ENCODE peak calls at places on chromosomes 12 and 14, in six cellular contexts. B is right lobe of liver, P is astrocyte, W is cardiac muscle cell, Q is Peyer's patch, Z is HFF-Myc. T is an unnamed sample.
A peak's percentile ranks its signal among the peaks of the same experiment; 100 is the strongest.

GRCh38 chr14:73227812-73228781 is 9.2 kb upstream of the PAPLN start:
- DNase-seq in B (no peak), P (peak; percentile 87), W (peak; percentile 94), Q (no peak), Z (peak; percentile 80), T (no peak)

GRCh38 chr14:46344327-46344937 is 307.1 kb downstream of the RPL10L start:
- DNase-seq in B (no peak), P (peak; percentile 2), W (peak; percentile 2), Q (no peak), Z (no peak), T (no peak)

GRCh38 chr12:54723653-54724256 is 75.6 kb upstream of the DCD start:
- DNase-seq in B (no peak), P (no peak), W (peak; percentile 40), Q (no peak), Z (peak; percentile 10), T (no peak)

GRCh38 chr12:49041036-49041880 is 19.3 kb downstream of the KMT2D start:
- DNase-seq in B (no peak), P (no peak), W (no peak), Q (no peak), Z (no peak), T (no peak)

GRCh38 chr14:21191809-21192446 is 36.1 kb upstream of the OR5AU1 start:
- DNase-seq in B (peak; percentile 70), P (no peak), W (peak; percentile 56), Q (peak; percentile 93), Z (no peak), T (peak; percentile 95)

GRCh38 chr12:124469193-124469888 is 98.1 kb downstream of the NCOR2 start:
- DNase-seq in B (no peak), P (no peak), W (peak; percentile 23), Q (no peak), Z (no peak), T (no peak)

GRCh38 chr14:71555654-71556559 is 376.3 kb upstream of the RGS6 start:
- DNase-seq in B (no peak), P (peak; percentile 50), W (peak; percentile 26), Q (peak; percentile 52), Z (no peak), T (no peak)

GRCh38 chr14:20191396-20191795 is 700 bp downstream of the OR11G2 start:
- DNase-seq in B (no peak), P (no peak), W (no peak), Q (no peak), Z (no peak), T (no peak)

GRCh38 chr12:27486986-27487385 is 37.0 kb upstream of the PPFIBP1 start:
- DNase-seq in B (no peak), P (no peak), W (no peak), Q (no peak), Z (no peak), T (no peak)

GRCh38 chr14:93525691-93526451 is 95.1 kb downstream of the UNC79 start:
- DNase-seq in B (no peak), P (peak; percentile 62), W (no peak), Q (no peak), Z (no peak), T (no peak)

GRCh38 chr14:61280526-61281185 is 482 bp downstream of the TMEM30B start:
- DNase-seq in B (peak; percentile 85), P (peak; percentile 43), W (peak; percentile 50), Q (peak; percentile 83), Z (no peak), T (peak; percentile 90)

GRCh38 chr12:80038062-80038560 is 61.2 kb upstream of the OTOGL start:
- DNase-seq in B (no peak), P (no peak), W (no peak), Q (no peak), Z (no peak), T (no peak)
- H3K4me3 ChIP-seq in B (no peak overlapping the region), P (no peak overlapping the region), W (no peak overlapping the region), Q (no peak overlapping the region), Z (no peak overlapping the region), T (no peak overlapping the region)

DNA sequence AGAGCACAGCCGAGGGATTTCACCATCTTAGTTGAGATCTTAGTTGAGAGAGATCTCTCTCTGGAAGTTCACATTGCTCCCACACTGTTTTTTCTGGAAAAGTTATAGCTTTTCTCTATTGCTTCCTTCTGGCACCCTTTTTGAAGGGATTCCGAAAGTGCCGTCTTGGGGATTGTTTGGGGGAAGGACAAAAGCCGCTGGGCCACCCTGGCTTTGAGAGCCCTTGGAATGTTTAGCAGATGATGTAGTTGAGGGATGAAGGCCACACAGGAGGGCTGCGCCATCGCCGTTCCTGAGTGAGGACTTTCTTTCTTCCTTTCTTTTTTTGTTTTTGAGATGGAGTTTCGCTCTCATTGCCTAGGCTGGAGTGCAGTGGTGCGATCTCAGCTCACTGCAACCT is 17.7 kb downstream of the PLEKHG3 start:
- DNase-seq in B (peak; percentile 8), P (no peak), W (no peak), Q (peak; percentile 43), Z (no peak), T (no peak)
- H3K4me3 ChIP-seq in B (no peak overlapping the region), P (no peak overlapping the region), W (no peak overlapping the region), Q (no peak overlapping the region), Z (no peak overlapping the region), T (no peak overlapping the region)

GRCh38 chr12:88726806-88727722 is 146.8 kb upstream of the KITLG start:
- DNase-seq in B (no peak), P (peak; percentile 11), W (no peak), Q (no peak), Z (no peak), T (no peak)
- H3K4me3 ChIP-seq in B (no peak overlapping the region), P (no peak overlapping the region), W (no peak overlapping the region), Q (no peak overlapping the region), Z (no peak overlapping the region), T (no peak overlapping the region)

DNA sequence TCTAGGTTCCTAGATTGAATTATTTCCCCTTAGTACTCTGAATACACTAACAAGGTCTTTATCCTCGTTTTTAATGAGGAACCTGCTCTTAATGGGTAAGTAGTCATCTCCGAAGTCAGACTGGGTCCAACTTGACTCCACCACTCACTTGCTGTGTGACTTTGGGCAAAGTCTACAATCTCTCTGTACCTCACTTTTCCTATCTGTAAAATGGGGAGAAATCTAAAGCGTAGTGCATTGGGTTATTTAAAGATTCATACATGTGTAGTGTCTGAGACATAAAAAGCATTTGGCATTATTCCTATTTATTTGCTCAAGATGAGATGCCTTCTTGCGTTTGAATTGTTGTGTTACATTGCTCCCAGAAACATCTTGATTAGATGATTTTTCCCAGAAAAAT is 51.5 kb downstream of the GTF2A1 start:
- DNase-seq in B (no peak), P (no peak), W (no peak), Q (no peak), Z (no peak), T (no peak)
- H3K4me3 ChIP-seq in B (peak overlapping the region; percentile 82), P (peak overlapping the region; percentile 75), W (peak overlapping the region; percentile 40), Q (peak overlapping the region; percentile 64), Z (peak overlapping the region; percentile 60), T (peak overlapping the region; percentile 65)

DNA sequence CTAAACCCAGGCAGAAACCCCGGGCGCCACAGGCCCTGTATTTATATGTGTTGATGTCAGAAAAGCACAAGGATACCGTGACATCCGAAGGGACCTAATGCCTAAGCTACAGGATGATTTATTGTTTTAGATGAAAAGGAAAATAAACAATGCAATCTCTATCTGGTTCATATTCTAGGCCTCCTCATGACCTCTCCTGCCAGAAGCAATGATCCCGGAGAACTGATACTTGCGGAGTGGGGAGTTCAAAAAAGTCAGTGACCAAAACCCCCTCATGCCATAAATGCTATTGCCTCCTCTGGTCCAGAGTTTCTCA is 849 bp upstream of the CSRP2 start:
- DNase-seq in B (no peak), P (no peak), W (no peak), Q (no peak), Z (no peak), T (no peak)
- H3K4me3 ChIP-seq in B (peak overlapping the region; percentile 87), P (peak overlapping the region; percentile 66), W (peak overlapping the region; percentile 83), Q (peak overlapping the region; percentile 60), Z (peak overlapping the region; percentile 74), T (peak overlapping the region; percentile 70)

GRCh38 chr14:22569106-22569748 is 19.8 kb downstream of the DAD1 start:
- DNase-seq in B (no peak), P (peak; percentile 33), W (no peak), Q (no peak), Z (no peak), T (no peak)

GRCh38 chr14:22572562-22573058 is 16.4 kb downstream of the DAD1 start:
- DNase-seq in B (no peak), P (no peak), W (peak; percentile 84), Q (no peak), Z (no peak), T (no peak)

GRCh38 chr14:22567437-22567836 is 21.6 kb downstream of the DAD1 start:
- DNase-seq in B (no peak), P (no peak), W (no peak), Q (no peak), Z (no peak), T (no peak)

GRCh38 chr14:22569749-22570131 is 19.3 kb downstream of the DAD1 start:
- DNase-seq in B (no peak), P (no peak), W (no peak), Q (no peak), Z (no peak), T (no peak)

GRCh38 chr14:22570132-22570949 is 18.7 kb downstream of the DAD1 start:
- DNase-seq in B (no peak), P (peak; percentile 52), W (peak; percentile 89), Q (peak; percentile 94), Z (no peak), T (no peak)
- H3K4me3 ChIP-seq in B (no peak overlapping the region), P (no peak overlapping the region), W (no peak overlapping the region), Q (no peak overlapping the region), Z (no peak overlapping the region), T (peak overlapping the region; percentile 41)

GRCh38 chr14:50186088-50186487 is 45.3 kb downstream of the SOS2 start:
- DNase-seq in B (no peak), P (no peak), W (no peak), Q (no peak), Z (no peak), T (no peak)
- H3K4me3 ChIP-seq in B (no peak overlapping the region), P (no peak overlapping the region), W (no peak overlapping the region), Q (no peak overlapping the region), Z (no peak overlapping the region), T (no peak overlapping the region)

GRCh38 chr14:101708853-101709532 is 52.5 kb upstream of the PPP2R5C start:
- DNase-seq in B (no peak), P (no peak), W (no peak), Q (no peak), Z (no peak), T (no peak)

GRCh38 chr14:101706509-101707284 is 54.8 kb upstream of the PPP2R5C start:
- DNase-seq in B (no peak), P (no peak), W (no peak), Q (no peak), Z (no peak), T (no peak)

GRCh38 chr14:101705733-101706508 is 55.6 kb upstream of the PPP2R5C start:
- DNase-seq in B (peak; percentile 62), P (peak; percentile 10), W (peak; percentile 76), Q (peak; percentile 85), Z (no peak), T (peak; percentile 95)

GRCh38 chr14:101707863-101708620 is 53.5 kb upstream of the PPP2R5C start:
- DNase-seq in B (no peak), P (no peak), W (no peak), Q (no peak), Z (no peak), T (no peak)

GRCh38 chr14:101707285-101707842 is 54.1 kb upstream of the PPP2R5C start:
- DNase-seq in B (no peak), P (peak; percentile 60), W (peak; percentile 92), Q (peak; percentile 76), Z (peak; percentile 76), T (no peak)
- H3K4me3 ChIP-seq in B (no peak overlapping the region), P (no peak overlapping the region), W (no peak overlapping the region), Q (no peak overlapping the region), Z (no peak overlapping the region), T (no peak overlapping the region)

GRCh38 chr14:67267929-67268328 is 26.7 kb downstream of the PALS1 start:
- DNase-seq in B (no peak), P (no peak), W (no peak), Q (no peak), Z (no peak), T (no peak)
- H3K4me3 ChIP-seq in B (no peak overlapping the region), P (peak overlapping the region; percentile 32), W (no peak overlapping the region), Q (no peak overlapping the region), Z (no peak overlapping the region), T (no peak overlapping the region)